ENCODE peak calls at places on chromosomes 11 and 22, in five cellular contexts. U is HT1080; S is activated T-helper 1 cell treated with anti-CD3 and anti-CD28 coated beads, Interleukin-12 subunit alpha, Interleukin-12 subunit beta, Interleukin-2, Interleukin-4 antibody, amounts not matched to agents 30 ng/mL and 10 ng/mL and 1 ng/mL, durations not matched to agents 14 hours and 24 hours and 36 hours; X is cerebellum; V is stimulated activated CD4-positive, alpha-beta T cell treated with anti-CD3 and anti-CD28 coated beads, Interleukin-12 subunit alpha, Interleukin-12 subunit beta, amount 100 ng/mL, for 4 hours. G is an unnamed sample.

GRCh38 chr22:30650508-30651116 is 15.0 kb downstream of the SLC35E4 start:
- DNase-seq in V (no peak), S (no peak), X (no peak), U (no peak), G (no peak)

GRCh38 chr11:66316849-66317251 is at the start of gene CD248:
- DNase-seq in U (no peak), V (no peak), X (no peak), S (no peak), G (no peak)

GRCh38 chr11:33089776-33090175 is 50.4 kb downstream of the TCP11L1 start:
- DNase-seq in V (no peak), X (no peak), U (peak), S (no peak), G (no peak)

GRCh38 chr11:63919267-63920125 is 2.5 kb upstream of the RCOR2 start:
- DNase-seq in V (no peak), X (peak), S (no peak), U (no peak), G (peak)

GRCh38 chr11:22244986-22245592 is 52.2 kb downstream of the ANO5 start:
- DNase-seq in U (peak), X (peak), S (peak), V (no peak), G (peak)

GRCh38 chr11:56740886-56741285 is 7.6 kb downstream of the OR9G4 start:
- DNase-seq in V (no peak), S (no peak), U (no peak), X (no peak), G (no peak)

GRCh38 chr22:38180841-38181452 is 683 bp downstream of the PLA2G6 start:
- DNase-seq in V (no peak), U (no peak), S (peak), X (no peak), G (no peak)

GRCh38 chr11:50037282-50037681 is 4.6 kb downstream of the OR4C45 start:
- DNase-seq in S (no peak), V (no peak), X (no peak), U (no peak), G (no peak)